ENCODE peak calls at places on chromosomes 16 and 17, in six cellular contexts. G is activated T-helper 1 cell treated with anti-CD3 and anti-CD28 coated beads, Interleukin-12 subunit alpha, Interleukin-12 subunit beta, Interleukin-2, Interleukin-4 antibody, amounts not matched to agents 30 ng/mL and 10 ng/mL and 1 ng/mL, durations not matched to agents 14 hours and 24 hours and 36 hours; N is activated effector memory CD4-positive, alpha-beta T cell treated with Interleukin-2 at 50 U/mL for 16 hours; D is substantia nigra; Y is fibroblast of the aortic adventitia; W is activated naive CD4-positive, alpha-beta T cell treated with anti-CD3 and anti-CD28 coated beads, Interleukin-2, amount 50 U/mL, for 16 hours. F is an unnamed sample.

GRCh38 chr17:64384253-64385186 is 6.1 kb downstream of the PECAM1 start:
- DNase-seq in G (no peak), N (no peak), D (no peak), Y (peak), W (no peak), F (no peak)

GRCh38 chr17:38749222-38750043 is 1.3 kb upstream of the PCGF2 start:
- DNase-seq in G (no peak), N (no peak), D (peak), Y (peak), W (no peak), F (peak)

GRCh38 chr17:18850679-18851078 is 7.3 kb upstream of the PRPSAP2 start:
- DNase-seq in G (no peak), N (no peak), D (no peak), Y (no peak), W (no peak), F (no peak)

GRCh38 chr16:54326266-54326662 is 39.7 kb upstream of the IRX3 start:
- DNase-seq in G (no peak), N (no peak), D (no peak), Y (peak), W (no peak), F (peak)

GRCh38 chr16:74752258-74752657 is 22.4 kb downstream of the FA2H start:
- DNase-seq in G (no peak), N (no peak), D (no peak), Y (no peak), W (no peak), F (no peak)

GRCh38 chr16:73064227-73064995 is 16.5 kb upstream of the ZFHX3 start:
- DNase-seq in G (no peak), N (no peak), D (no peak), Y (peak), W (no peak), F (peak)

GRCh38 chr16:56732832-56733231 is 2.9 kb downstream of the NUP93 start:
- DNase-seq in G (peak), N (no peak), D (no peak), Y (no peak), W (peak), F (no peak)

GRCh38 chr17:75496005-75496404 is 19.3 kb downstream of the CASKIN2 start:
- DNase-seq in G (no peak), N (no peak), D (no peak), Y (no peak), W (no peak), F (no peak)

GRCh38 chr16:67040906-67041305 is 12.0 kb downstream of the CBFB start:
- DNase-seq in G (no peak), N (no peak), D (peak), Y (peak), W (no peak), F (peak)

GRCh38 chr16:64362193-64362592 is 759.7 kb downstream of the CDH11 start:
- DNase-seq in G (no peak), N (no peak), D (no peak), Y (peak), W (no peak), F (peak)

GRCh38 chr17:74008196-74008595 is 195.3 kb upstream of the RPL38 start:
- DNase-seq in G (no peak), N (peak), D (no peak), Y (no peak), W (no peak), F (no peak)

GRCh38 chr16:88923450-88923849 is 53.6 kb downstream of the CBFA2T3 start:
- DNase-seq in G (no peak), N (no peak), D (no peak), Y (no peak), W (no peak), F (no peak)

GRCh38 chr17:333626-334396 is 18.8 kb downstream of the RPH3AL start:
- DNase-seq in G (no peak), N (no peak), D (peak), Y (peak), W (no peak), F (no peak)

GRCh38 chr16:69197573-69197972 is 10.6 kb downstream of the SNTB2 start:
- DNase-seq in G (no peak), N (no peak), D (no peak), Y (no peak), W (no peak), F (no peak)

GRCh38 chr17:16304832-16305231 is 48.4 kb downstream of the CENPV start:
- DNase-seq in G (no peak), N (no peak), D (no peak), Y (peak), W (no peak), F (peak)

GRCh38 chr17:19703106-19703775 is 13.1 kb downstream of the SLC47A2 start:
- DNase-seq in G (no peak), N (no peak), D (no peak), Y (no peak), W (no peak), F (no peak)

GRCh38 chr16:6957676-6958075 is 375.0 kb upstream of the RBFOX1 start:
- DNase-seq in G (no peak), N (no peak), D (no peak), Y (no peak), W (no peak), F (no peak)

GRCh38 chr17:45228121-45228941 is 6.6 kb downstream of the FMNL1 start:
- DNase-seq in G (no peak), N (no peak), D (no peak), Y (no peak), W (no peak), F (no peak)

GRCh38 chr16:59046335-59046734 is 312.2 kb upstream of the GOT2 start:
- DNase-seq in G (no peak), N (no peak), D (no peak), Y (no peak), W (no peak), F (no peak)

GRCh38 chr17:64073771-64074703 is 53.6 kb upstream of the ICAM2 start:
- DNase-seq in G (no peak), N (no peak), D (no peak), Y (no peak), W (no peak), F (no peak)

GRCh38 chr16:2190659-2191445 is 5.6 kb downstream of the CASKIN1 start:
- DNase-seq in G (no peak), N (no peak), D (peak), Y (no peak), W (no peak), F (no peak)

GRCh38 chr17:68182016-68182315 is 65.9 kb upstream of the AMZ2 start:
- DNase-seq in G (no peak), N (no peak), D (no peak), Y (no peak), W (no peak), F (no peak)

GRCh38 chr17:43772877-43773648 is 5.7 kb downstream of the DUSP3 start:
- DNase-seq in G (no peak), N (no peak), D (no peak), Y (peak), W (no peak), F (peak)

GRCh38 chr17:61794242-61794641 is 69.1 kb downstream of the BRIP1 start:
- DNase-seq in G (no peak), N (no peak), D (no peak), Y (no peak), W (no peak), F (no peak)

GRCh38 chr16:3171181-3171854 is 16.7 kb upstream of the OR1F1 start:
- DNase-seq in G (no peak), N (peak), D (no peak), Y (no peak), W (peak), F (no peak)

GRCh38 chr16:74034862-74035261 is 261.8 kb upstream of the PSMD7 start:
- DNase-seq in G (no peak), N (no peak), D (no peak), Y (peak), W (no peak), F (peak)

GRCh38 chr16:57882797-57883196 is 80.5 kb upstream of the KIFC3 start:
- DNase-seq in G (no peak), N (no peak), D (no peak), Y (peak), W (no peak), F (no peak)

GRCh38 chr17:33484559-33484958 is 191.5 kb upstream of the ASIC2 start:
- DNase-seq in G (no peak), N (no peak), D (no peak), Y (no peak), W (no peak), F (no peak)

GRCh38 chr16:31223044-31223443 is 6.1 kb upstream of the PYDC1 start:
- DNase-seq in G (no peak), N (no peak), D (no peak), Y (no peak), W (no peak), F (no peak)

GRCh38 chr16:68257906-68258800 is 6.2 kb upstream of the SLC7A6 start:
- DNase-seq in G (no peak), N (no peak), D (no peak), Y (no peak), W (no peak), F (peak)

GRCh38 chr17:2056221-2057129 is 1.6 kb downstream of the HIC1 start:
- DNase-seq in G (peak), N (peak), D (no peak), Y (peak), W (peak), F (peak)

GRCh38 chr17:9291912-9292562 is 270.7 kb downstream of the NTN1 start:
- DNase-seq in G (peak), N (no peak), D (peak), Y (peak), W (peak), F (peak)

GRCh38 chr16:28258571-28258970 is 33.8 kb upstream of the SBK1 start:
- DNase-seq in G (no peak), N (no peak), D (peak), Y (peak), W (no peak), F (peak)